ENCODE peak calls at places on chromosomes 7 and 10, in nine cellular contexts. Y is heart right ventricle, W is tibial nerve, Z is left ventricle myocardium inferior, P is lower lobe of right lung, Q is BJ, N is cardiac muscle cell, B is BE2C, U is astrocyte. E is an unnamed sample.
A peak's percentile ranks its signal among the peaks of the same experiment; 100 is the strongest.

GRCh38 chr10:104435822-104436221 is 82.2 kb downstream of the CFAP58 start:
- DNase-seq in Y (no peak), W (no peak), Z (no peak), P (no peak), Q (peak; percentile 29), N (no peak), B (peak; percentile 52), U (no peak), E (peak; percentile 45)

GRCh38 chr10:103967433-103968142 is 648 bp downstream of the SLK start:
- DNase-seq in Y (no peak), W (no peak), Z (no peak), P (no peak), Q (no peak), N (peak; percentile 36), B (no peak), U (peak; percentile 15), E (peak; percentile 44)

GRCh38 chr7:26868841-26869505 is 4.6 kb upstream of the SKAP2 start:
- DNase-seq in Y (no peak), W (no peak), Z (no peak), P (no peak), Q (no peak), N (no peak), B (no peak), U (no peak), E (no peak)

GRCh38 chr7:113159746-113160339 is 41.5 kb upstream of the SMIM30 start:
- DNase-seq in Y (no peak), W (no peak), Z (no peak), P (no peak), Q (no peak), N (peak; percentile 56), B (peak; percentile 37), U (no peak), E (peak; percentile 49)

GRCh38 chr7:46492460-46492859 is 571.4 kb upstream of the IGFBP3 start:
- DNase-seq in Y (no peak), W (no peak), Z (no peak), P (no peak), Q (no peak), N (no peak), B (no peak), U (no peak), E (no peak)

GRCh38 chr7:20164420-20165145 is 52.6 kb downstream of the MACC1 start:
- DNase-seq in Y (no peak), W (no peak), Z (no peak), P (no peak), Q (peak; percentile 41), N (no peak), B (no peak), U (peak; percentile 84), E (no peak)

GRCh38 chr7:33334349-33334748 is 205.0 kb downstream of the BBS9 start:
- DNase-seq in Y (no peak), W (no peak), Z (no peak), P (no peak), Q (no peak), N (peak; percentile 25), B (peak; percentile 13), U (peak; percentile 2), E (peak; percentile 39)

GRCh38 chr7:118657391-118658005 is 433.0 kb downstream of the ANKRD7 start:
- DNase-seq in Y (no peak), W (no peak), Z (no peak), P (no peak), Q (no peak), N (no peak), B (no peak), U (no peak), E (no peak)

GRCh38 chr7:105782391-105783063 is 93.9 kb downstream of the ATXN7L1 start:
- DNase-seq in Y (no peak), W (no peak), Z (no peak), P (no peak), Q (peak; percentile 68), N (no peak), B (no peak), U (peak; percentile 89), E (no peak)

GRCh38 chr7:149875396-149875795 is 1.6 kb downstream of the ATP6V0E2 start:
- DNase-seq in Y (no peak), W (no peak), Z (no peak), P (no peak), Q (no peak), N (no peak), B (no peak), U (no peak), E (no peak)

GRCh38 chr10:53846809-53847208 is 954.2 kb downstream of the PCDH15 start:
- DNase-seq in Y (no peak), W (no peak), Z (no peak), P (no peak), Q (no peak), N (no peak), B (no peak), U (no peak), E (no peak)
- TF ChIP-seq CTCF in Y (no peak), W (no peak), Z (no peak), P (no peak), Q (no peak), N (no peak), B (peak; percentile 37), U (peak; percentile 15), E (no peak)

DNA sequence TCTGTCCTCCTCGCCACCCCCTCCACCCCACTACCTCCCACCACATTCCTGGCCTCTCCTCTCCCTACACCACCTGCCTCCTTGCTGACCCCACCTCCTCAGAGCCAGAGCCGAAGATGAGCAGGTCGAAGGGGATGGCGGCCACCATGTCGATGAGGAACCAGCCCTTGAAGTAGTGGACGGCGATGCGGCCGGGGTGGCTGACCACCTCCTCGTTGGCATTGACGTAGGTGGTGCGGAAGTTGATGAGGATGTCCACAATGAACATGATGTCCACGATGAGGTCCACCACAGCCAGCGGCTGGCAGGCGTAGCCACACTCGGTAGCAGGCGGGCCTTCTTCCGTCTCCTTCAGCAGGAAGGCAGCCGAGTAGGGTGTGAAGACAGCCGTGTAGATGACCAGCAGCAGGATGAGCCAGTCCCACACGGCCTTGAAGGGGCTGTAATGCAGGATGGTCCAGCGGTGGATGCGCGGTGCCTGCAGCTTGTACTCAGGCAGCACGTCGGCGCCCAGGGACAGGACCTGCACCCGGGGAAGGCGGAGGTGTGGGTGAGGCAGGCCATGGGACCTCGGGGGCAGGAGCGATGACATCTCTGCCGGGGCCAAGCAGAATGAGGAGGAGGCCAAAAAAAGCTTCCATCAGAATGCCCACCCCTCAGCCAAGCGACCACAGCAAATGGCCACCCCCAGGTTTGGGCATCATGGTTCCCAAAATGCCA is 25.6 kb downstream of the KCNH2 start:
- DNase-seq in Y (no peak), W (no peak), Z (peak; percentile 10), P (peak; percentile 40), Q (no peak), N (no peak), B (no peak), U (no peak), E (no peak)
- H3K27me3 ChIP-seq in Y (no peaks in the 10 kb centered on the region), W (no peaks in the 10 kb centered on the region), Z (peaks cover 64% of the 10 kb centered on the region), P (peaks cover 43% of the 10 kb centered on the region), Q (peaks cover 9% of the 10 kb centered on the region), N (no peaks in the 10 kb centered on the region), B (no peaks in the 10 kb centered on the region), U (peaks cover 5% of the 10 kb centered on the region), E (peaks cover 2% of the 10 kb centered on the region)

GRCh38 chr7:80095545-80095944 is 39.1 kb upstream of the GNAI1 start:
- DNase-seq in Y (no peak), W (no peak), Z (no peak), P (no peak), Q (no peak), N (no peak), B (no peak), U (no peak), E (peak; percentile 42)
- TF ChIP-seq CTCF in Y (peak; percentile 64), W (peak; percentile 47), Z (peak; percentile 64), P (peak; percentile 46), Q (peak; percentile 34), N (peak; percentile 46), B (peak; percentile 43), U (peak; percentile 36), E (peak; percentile 61)

GRCh38 chr10:79017882-79018550 is 50.8 kb upstream of the ZMIZ1 start:
- DNase-seq in Y (no peak), W (no peak), Z (no peak), P (peak; percentile 20), Q (no peak), N (no peak), B (no peak), U (no peak), E (no peak)

GRCh38 chr10:79012567-79012966 is 56.2 kb upstream of the ZMIZ1 start:
- DNase-seq in Y (no peak), W (no peak), Z (no peak), P (no peak), Q (no peak), N (no peak), B (no peak), U (no peak), E (no peak)

GRCh38 chr10:79009144-79009543 is 59.6 kb upstream of the ZMIZ1 start:
- DNase-seq in Y (no peak), W (no peak), Z (no peak), P (no peak), Q (no peak), N (no peak), B (no peak), U (no peak), E (no peak)

GRCh38 chr10:79014796-79015195 is 54.0 kb upstream of the ZMIZ1 start:
- DNase-seq in Y (no peak), W (no peak), Z (no peak), P (no peak), Q (no peak), N (no peak), B (no peak), U (no peak), E (no peak)

GRCh38 chr10:79013406-79013805 is 55.4 kb upstream of the ZMIZ1 start:
- DNase-seq in Y (no peak), W (no peak), Z (no peak), P (no peak), Q (no peak), N (no peak), B (no peak), U (no peak), E (no peak)
- H3K27me3 ChIP-seq in Y (no peaks in the 10 kb centered on the region), W (no peaks in the 10 kb centered on the region), Z (no peaks in the 10 kb centered on the region), P (no peaks in the 10 kb centered on the region), Q (peaks cover 2% of the 10 kb centered on the region), N (no peaks in the 10 kb centered on the region), B (no peaks in the 10 kb centered on the region), U (peaks cover 18% of the 10 kb centered on the region), E (no peaks in the 10 kb centered on the region)

E was measured in A673.